ENCODE peak calls at places on chromosomes 13 and 19, in six cellular contexts. S is CD8-positive, alpha-beta T cell; K is IMR-90; U is cardiac muscle cell; N is cardiac fibroblast; L is HFF-Myc. Q is an unnamed sample.

GRCh38 chr19:3404324-3405260 is 38.2 kb downstream of the NFIC start:
- DNase-seq in U (peak), L (peak), N (peak), K (peak), S (no peak), Q (peak)

GRCh38 chr13:94093652-94094310 is 385.7 kb downstream of the DCT start:
- DNase-seq in N (no peak), L (peak), S (no peak), U (no peak), K (peak), Q (no peak)

GRCh38 chr13:31885994-31886393 is 145.6 kb upstream of the FRY start:
- DNase-seq in S (no peak), L (no peak), K (peak), N (peak), U (peak), Q (no peak)

GRCh38 chr19:49129238-49129583 is 9.9 kb downstream of the PPFIA3 start:
- DNase-seq in K (no peak), U (no peak), N (no peak), L (no peak), S (no peak), Q (no peak)

GRCh38 chr13:23778879-23779278 is 110.3 kb downstream of the MIPEP start:
- DNase-seq in K (peak), N (peak), L (no peak), S (no peak), U (peak), Q (peak)

GRCh38 chr19:38152461-38153379 is 71.3 kb downstream of the DPF1 start:
- DNase-seq in U (peak), N (peak), S (no peak), L (no peak), K (peak), Q (peak)

GRCh38 chr19:24063312-24063711 is 23.7 kb upstream of the ZNF254 start:
- DNase-seq in L (no peak), N (no peak), S (no peak), K (no peak), U (no peak), Q (no peak)

GRCh38 chr19:35843676-35844481 is 8.4 kb downstream of the NPHS1 start:
- DNase-seq in L (no peak), K (no peak), S (no peak), N (peak), U (peak), Q (no peak)

GRCh38 chr13:36158606-36159005 is 27.4 kb upstream of the DCLK1 start:
- DNase-seq in N (peak), U (no peak), S (no peak), L (no peak), K (no peak), Q (peak)

DNA sequence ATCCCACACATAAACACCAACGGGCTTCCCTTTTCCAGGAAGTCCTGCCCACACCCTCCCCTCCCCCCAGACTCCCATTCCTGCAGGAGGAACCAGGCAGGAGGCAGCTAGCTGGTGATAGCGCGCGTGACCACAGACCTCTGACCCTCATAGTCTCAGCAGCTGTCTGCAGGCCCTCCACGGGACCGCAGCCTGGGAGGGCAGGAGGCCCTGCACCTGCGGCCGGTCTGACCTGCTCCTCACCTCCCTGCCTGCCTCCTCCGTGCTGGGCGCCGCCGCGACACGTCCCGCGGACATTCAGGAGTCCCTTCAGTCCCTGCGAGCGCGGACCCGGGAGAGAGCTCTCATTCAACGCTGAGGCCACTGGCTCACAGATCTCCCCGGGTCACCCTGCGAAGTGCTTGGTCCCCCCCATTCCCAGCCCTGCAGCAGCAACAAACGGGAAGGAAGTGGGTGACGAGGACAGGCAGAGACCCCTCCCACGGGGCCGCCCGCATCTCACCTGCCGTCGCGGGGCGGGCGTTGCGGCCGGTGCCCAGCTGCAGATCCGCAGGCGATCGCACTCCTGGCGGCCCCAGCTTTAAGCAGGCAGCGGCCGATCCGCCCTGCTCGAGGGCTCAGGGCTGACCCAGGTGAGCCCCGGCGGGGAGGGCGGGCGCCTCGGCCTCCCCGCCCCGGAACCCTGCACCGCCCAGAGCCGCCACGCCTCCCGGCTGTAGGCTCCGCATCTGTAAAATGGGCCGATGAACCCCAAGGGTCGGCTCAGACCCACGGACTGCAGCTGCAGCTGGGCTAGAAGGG is 1.1 kb upstream of the ACP5 start:
- DNase-seq in L (no peak), K (no peak), S (no peak), U (peak), N (no peak), Q (no peak)
- H3K4me3 ChIP-seq in L (no peak), K (no peak), S (peak), U (no peak), N (no peak), Q (peak)

GRCh38 chr19:46404039-46404883 is 9.1 kb downstream of the CCDC8 start:
- DNase-seq in S (no peak), N (no peak), U (peak), L (no peak), K (peak), Q (peak)
- TF ChIP-seq CTCF in S (no peak), N (no peak), U (peak), L (peak), K (peak), Q (no peak)

GRCh38 chr19:42089772-42090171 is 13.8 kb downstream of the ZNF574 start:
- DNase-seq in S (no peak), K (no peak), L (no peak), N (no peak), U (no peak), Q (no peak)

GRCh38 chr19:42091300-42092266 is 15.6 kb downstream of the ZNF574 start:
- DNase-seq in S (no peak), N (peak), K (peak), L (no peak), U (peak), Q (peak)

GRCh38 chr19:42090687-42091086 is 14.7 kb downstream of the ZNF574 start:
- DNase-seq in U (no peak), S (no peak), K (no peak), N (no peak), L (no peak), Q (no peak)

GRCh38 chr19:42093505-42093904 is 17.5 kb downstream of the ZNF574 start:
- DNase-seq in N (no peak), S (no peak), L (no peak), K (no peak), U (no peak), Q (no peak)

GRCh38 chr19:42092350-42092749 is 16.4 kb downstream of the ZNF574 start:
- DNase-seq in S (no peak), N (peak), U (peak), K (no peak), L (no peak), Q (peak)
- H3K4me3 ChIP-seq in S (no peak), N (no peak), U (no peak), K (no peak), L (no peak), Q (no peak)

GRCh38 chr13:108269601-108270328 is at the start of gene TNFSF13B:
- DNase-seq in S (no peak), K (peak), N (peak), U (peak), L (no peak), Q (peak)
- TF ChIP-seq CTCF in S (no peak), K (no peak), N (peak), U (no peak), L (no peak), Q (no peak)

DNA sequence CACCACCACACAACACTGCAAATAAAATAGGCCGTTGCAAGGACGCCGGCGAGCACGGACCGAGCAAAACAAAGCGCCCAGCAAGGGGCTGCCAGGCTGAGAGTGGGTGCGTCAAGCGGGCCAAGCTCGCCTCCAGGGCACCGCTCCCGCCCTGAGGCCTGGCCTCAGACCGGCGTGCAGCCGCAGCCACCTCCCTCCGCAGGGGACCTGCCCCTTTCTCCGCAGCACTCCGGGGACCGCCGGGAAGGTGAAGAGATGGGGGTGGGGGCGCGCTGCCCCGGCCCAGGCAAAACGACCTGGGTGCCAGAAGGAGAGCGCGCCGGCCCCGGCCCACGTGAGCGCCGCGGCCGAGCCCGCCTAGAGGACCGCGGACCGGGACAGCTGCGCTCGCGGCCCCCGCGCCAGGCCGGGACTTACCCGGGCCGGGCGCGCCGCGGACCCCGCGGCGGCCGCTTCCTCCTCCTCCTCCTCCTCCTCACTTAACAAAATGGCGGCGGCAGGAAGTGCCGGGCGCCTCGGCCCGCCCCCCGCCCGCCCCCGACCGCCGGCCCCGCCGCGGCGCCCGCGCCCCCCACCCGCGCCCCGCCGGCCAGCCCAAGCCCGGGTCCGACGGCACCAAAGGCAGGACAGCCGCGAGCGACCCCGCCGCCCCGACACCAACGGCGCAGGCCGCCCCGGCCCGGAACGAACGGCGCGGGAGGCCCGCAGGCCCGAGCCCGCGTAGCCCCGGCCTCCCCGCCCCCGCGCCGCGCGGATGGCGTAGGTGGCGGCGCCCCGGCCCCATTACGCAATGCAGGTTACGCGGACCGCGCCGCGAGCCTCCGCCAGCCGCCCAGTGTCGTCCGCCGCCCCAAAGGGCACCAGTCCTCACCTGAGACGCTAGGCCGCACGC is 674 bp downstream of the BRD4 start:
- DNase-seq in N (peak), L (no peak), K (no peak), U (peak), S (peak), Q (peak)
- H3K4me3 ChIP-seq in N (peak), L (peak), K (peak), U (peak), S (peak), Q (peak)

DNA sequence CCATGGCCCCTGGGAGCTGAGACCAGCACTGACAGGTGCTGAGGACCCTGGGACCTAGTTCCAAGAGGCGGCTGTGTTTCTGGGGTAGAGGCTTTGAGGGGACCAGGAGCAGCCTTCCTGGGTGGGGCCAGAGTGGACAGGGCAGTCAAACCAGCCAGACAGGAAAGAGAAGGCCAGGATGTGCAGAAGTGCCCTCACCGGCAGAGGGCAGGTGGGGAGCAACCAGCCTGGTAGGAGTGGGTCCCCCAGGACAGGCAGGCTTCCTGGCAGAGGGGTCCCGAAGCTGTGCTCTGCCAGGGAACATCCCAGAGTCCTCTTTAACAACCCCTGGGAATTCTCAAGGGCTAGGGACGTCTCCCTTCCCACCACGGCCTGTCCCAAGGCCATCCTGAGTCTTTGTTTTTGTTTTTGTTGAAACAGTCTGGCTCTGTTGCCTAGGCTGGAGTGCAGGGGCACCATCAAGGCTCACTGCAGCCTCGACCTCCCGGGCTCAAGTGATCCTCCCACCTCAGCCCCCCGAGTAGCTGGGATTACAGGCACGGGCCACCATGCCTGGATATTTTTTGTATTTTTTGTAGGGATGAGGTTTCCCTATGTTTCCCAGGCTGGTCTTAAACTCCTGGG is 3.0 kb upstream of the HIPK4 start:
- DNase-seq in U (no peak), S (no peak), N (peak), L (no peak), K (no peak), Q (peak)
- TF ChIP-seq CTCF in U (peak), S (no peak), N (peak), L (peak), K (peak), Q (peak)

Q was measured in epithelial cell of esophagus.